ENCODE peak calls at places on chromosomes 6 and 20, in six cellular contexts. F, M, P, R, X and I are unnamed samples.

GRCh38 chr6:146891615-146892265 is 293.0 kb downstream of the ADGB start:
- DNase-seq in P (no peak), R (peak; percentile 58), M (no peak), X (no peak), F (no peak), I (no peak)

GRCh38 chr6:56808871-56809359 is 146.0 kb upstream of the BEND6 start:
- DNase-seq in X (no peak), R (no peak), M (no peak), P (no peak), F (no peak), I (no peak)

GRCh38 chr20:24970030-24970553 is 21.0 kb downstream of the CST7 start:
- DNase-seq in R (no peak), P (no peak), X (no peak), F (peak; percentile 9), M (no peak), I (no peak)

GRCh38 chr6:33294086-33294823 is 4.5 kb downstream of the RGL2 start:
- DNase-seq in F (no peak), R (no peak), X (no peak), M (no peak), P (no peak), I (no peak)

GRCh38 chr6:158514176-158514575 is 45.7 kb upstream of the TMEM181 start:
- DNase-seq in X (no peak), F (no peak), R (no peak), P (no peak), M (no peak), I (no peak)

GRCh38 chr6:90110971-90111370 is 185.7 kb downstream of the BACH2 start:
- DNase-seq in R (no peak), X (no peak), M (no peak), P (no peak), F (no peak), I (no peak)

GRCh38 chr6:43516367-43516696 is 394 bp downstream of the YIPF3 start:
- DNase-seq in R (no peak), X (no peak), P (no peak), F (no peak), M (no peak), I (no peak)

GRCh38 chr6:21478411-21478810 is 115.1 kb upstream of the SOX4 start:
- DNase-seq in P (no peak), X (no peak), M (no peak), F (no peak), R (no peak), I (no peak)

GRCh38 chr20:48986899-48987298 is 59.2 kb upstream of the CSE1L start:
- DNase-seq in F (no peak), X (no peak), M (no peak), P (peak; percentile 43), R (no peak), I (no peak)

GRCh38 chr6:70725817-70726413 is 58.2 kb downstream of the SMAP1 start:
- DNase-seq in M (no peak), P (no peak), X (no peak), R (peak; percentile 36), F (no peak), I (no peak)

GRCh38 chr6:158780963-158781691 is 38.0 kb downstream of the EZR start:
- DNase-seq in R (no peak), M (no peak), F (no peak), X (no peak), P (peak; percentile 93), I (no peak)

GRCh38 chr20:61561111-61561830 is 309.2 kb downstream of the CDH4 start:
- DNase-seq in X (no peak), P (no peak), R (no peak), F (no peak), M (no peak), I (no peak)

GRCh38 chr20:62606551-62607201 is 35.6 kb upstream of the SLCO4A1 start:
- DNase-seq in M (no peak), F (no peak), P (peak; percentile 66), X (no peak), R (peak; percentile 54), I (no peak)

GRCh38 chr6:113939825-113940224 is 31.1 kb downstream of the HDAC2 start:
- DNase-seq in P (no peak), F (no peak), M (no peak), X (no peak), R (no peak), I (no peak)

GRCh38 chr6:527989-528673 is 128.8 kb downstream of the HUS1B start:
- DNase-seq in F (no peak), M (no peak), R (no peak), X (no peak), P (no peak), I (no peak)

GRCh38 chr6:35668096-35668495 is 20.6 kb downstream of the FKBP5 start:
- DNase-seq in F (no peak), P (no peak), R (no peak), X (no peak), M (no peak), I (peak; percentile 25)

GRCh38 chr6:154156135-154156948 is 117.3 kb downstream of the OPRM1 start:
- DNase-seq in P (peak; percentile 45), X (no peak), R (peak; percentile 66), M (no peak), F (no peak), I (peak; percentile 10)

GRCh38 chr6:92521553-92521952 is 897.8 kb downstream of the EPHA7 start:
- DNase-seq in M (no peak), X (no peak), R (no peak), F (no peak), P (no peak), I (no peak)

GRCh38 chr6:50047026-50047425 is 2.7 kb downstream of the DEFB112 start:
- DNase-seq in F (no peak), P (no peak), X (no peak), R (no peak), M (no peak), I (no peak)

GRCh38 chr6:42702200-42702599 is 20.2 kb downstream of the PRPH2 start:
- DNase-seq in R (peak; percentile 32), X (no peak), M (no peak), P (no peak), F (no peak), I (no peak)

GRCh38 chr6:166775180-166775922 is 148.3 kb upstream of the RPS6KA2 start:
- DNase-seq in M (peak; percentile 52), X (no peak), P (peak; percentile 67), R (peak; percentile 79), F (peak; percentile 62), I (no peak)

GRCh38 chr20:35575958-35576357 is 34.1 kb downstream of the ERGIC3 start:
- DNase-seq in F (no peak), M (no peak), R (no peak), P (no peak), X (peak; percentile 89), I (no peak)

GRCh38 chr6:84798257-84798656 is 33.9 kb upstream of the TBX18 start:
- DNase-seq in X (no peak), M (no peak), P (no peak), F (no peak), R (peak; percentile 15), I (no peak)

GRCh38 chr6:168061269-168062210 is 17.5 kb downstream of the FRMD1 start:
- DNase-seq in F (no peak), R (no peak), X (no peak), M (no peak), P (no peak), I (no peak)

GRCh38 chr6:132513821-132514545 is 1.1 kb upstream of the STX7 start:
- DNase-seq in F (no peak), R (no peak), M (no peak), X (no peak), P (no peak), I (no peak)
- H3K4me3 ChIP-seq in F (no peak overlapping the region), R (no peak overlapping the region), M (no peak overlapping the region), X (no peak overlapping the region), P (no peak overlapping the region), I (no peak overlapping the region)

GRCh38 chr6:31010393-31011060 is at the start of gene MUC22:
- DNase-seq in X (no peak), R (peak; percentile 6), F (no peak), M (no peak), P (no peak), I (no peak)

GRCh38 chr6:31009731-31010130 is 543 bp upstream of the MUC22 start:
- DNase-seq in P (no peak), F (no peak), M (no peak), R (no peak), X (no peak), I (no peak)

GRCh38 chr6:31005249-31006020 is 4.8 kb upstream of the MUC22 start:
- DNase-seq in R (no peak), M (no peak), P (no peak), F (no peak), X (no peak), I (no peak)

GRCh38 chr6:31007694-31008093 is 2.6 kb upstream of the MUC22 start:
- DNase-seq in R (peak; percentile 65), P (no peak), X (no peak), F (no peak), M (peak; percentile 48), I (no peak)

DNA sequence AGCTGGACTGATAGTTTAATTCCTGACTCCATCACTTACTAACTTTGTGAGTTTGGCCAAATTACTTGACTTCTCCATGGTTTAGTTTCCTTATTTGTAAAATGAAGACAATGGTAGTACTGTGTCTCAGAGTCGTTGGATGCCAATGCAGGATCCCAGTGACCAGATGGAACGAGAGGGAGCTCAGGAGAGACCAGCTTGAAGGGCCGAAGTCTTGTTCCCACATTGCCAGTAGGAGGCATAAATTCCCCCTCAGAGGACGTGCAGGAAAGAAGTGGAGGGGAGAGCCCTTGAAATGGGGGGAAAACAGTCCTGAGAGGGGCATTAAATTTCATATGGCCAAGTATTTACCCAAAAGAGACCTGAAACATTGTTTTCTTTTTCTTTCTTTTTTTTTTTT is 2.1 kb upstream of the MUC22 start:
- DNase-seq in R (no peak), P (no peak), M (no peak), F (no peak), X (no peak), I (no peak)
- TF ChIP-seq CTCF in R (peak; percentile 14), P (no peak), M (no peak), F (no peak), X (no peak), I (no peak)

DNA sequence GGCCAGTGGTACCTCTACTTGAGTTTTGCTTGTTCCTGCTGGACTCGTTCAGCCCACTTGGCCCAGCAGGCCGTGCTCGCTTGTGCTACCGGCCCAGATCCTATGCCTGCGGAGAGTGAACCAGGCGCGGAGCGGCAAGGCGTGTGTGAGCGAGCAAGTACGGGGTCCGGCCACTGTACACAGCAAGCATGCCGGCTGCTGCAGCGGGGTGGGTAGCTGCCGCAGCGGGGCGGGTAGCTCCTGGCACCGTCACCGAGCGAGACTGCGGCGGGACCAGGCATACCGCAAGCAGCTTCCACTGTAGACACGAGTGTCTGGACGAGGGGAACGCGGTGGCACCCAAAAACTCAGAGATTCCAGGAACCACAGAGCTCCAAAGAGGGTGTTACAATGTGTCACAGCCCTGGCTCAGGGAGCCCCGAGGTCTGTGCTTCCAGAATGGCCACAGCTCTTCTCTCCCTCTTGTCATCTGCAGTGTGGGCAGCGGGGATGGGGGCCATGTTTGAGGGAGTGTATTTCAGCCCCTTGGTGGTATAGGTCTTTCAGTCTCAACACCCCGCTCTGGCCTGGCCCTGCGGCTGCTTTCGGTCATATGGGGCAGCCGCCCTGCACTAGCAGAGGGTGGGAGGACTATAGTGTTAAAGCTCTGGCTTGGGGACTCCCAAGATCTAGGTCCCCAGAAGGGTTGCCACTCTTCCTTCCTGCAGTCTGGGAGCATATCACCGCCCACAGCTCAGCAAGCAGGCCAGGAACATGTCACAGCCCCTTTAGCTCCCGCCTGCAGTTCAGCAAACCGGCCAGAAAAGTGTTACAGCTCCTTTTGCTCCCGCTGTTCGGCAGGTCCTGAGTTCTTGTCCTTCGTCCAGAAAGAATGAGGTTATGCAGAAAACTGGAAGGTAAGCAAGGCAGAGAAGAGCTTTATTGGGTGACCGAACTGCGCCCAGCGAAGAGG is 6.1 kb upstream of the RWDD1 start:
- DNase-seq in X (peak; percentile 51), P (peak; percentile 25), M (no peak), R (no peak), F (no peak), I (peak; percentile 14)
- H3K4me3 ChIP-seq in X (no peak overlapping the region), P (no peak overlapping the region), M (peak overlapping the region; percentile 5), R (no peak overlapping the region), F (peak overlapping the region; percentile 38), I (no peak overlapping the region)

GRCh38 chr6:45421700-45422540 is 44.2 kb upstream of the SUPT3H start:
- DNase-seq in M (no peak), F (no peak), R (peak; percentile 81), X (peak; percentile 72), P (peak; percentile 56), I (no peak)
- TF ChIP-seq CTCF in M (peak; percentile 55), F (no peak), R (peak; percentile 44), X (peak; percentile 64), P (no peak), I (peak; percentile 15)